ENCODE peak calls at places on chromosomes 5 and 9, in five cellular contexts. Z, X, H, E and R are unnamed samples.

GRCh38 chr5:8522635-8523034 is 653.7 kb downstream of the MTRR start:
- DNase-seq in Z (no peak), X (no peak), H (no peak), E (no peak), R (no peak)

GRCh38 chr5:11734369-11734768 is 169.9 kb downstream of the CTNND2 start:
- DNase-seq in Z (no peak), X (no peak), H (no peak), E (no peak), R (no peak)

GRCh38 chr9:131960311-131960710 is 119.4 kb downstream of the MED27 start:
- DNase-seq in Z (no peak), X (no peak), H (no peak), E (no peak), R (no peak)

GRCh38 chr5:40733439-40733838 is 22.3 kb downstream of the TTC33 start:
- DNase-seq in Z (no peak), X (no peak), H (no peak), E (no peak), R (no peak)

GRCh38 chr9:7976167-7976755 is 176.7 kb upstream of the DMAC1 start:
- DNase-seq in Z (no peak), X (no peak), H (no peak), E (peak; percentile 89), R (no peak)

GRCh38 chr5:71996789-71997188 is 110.5 kb upstream of the MAP1B start:
- DNase-seq in Z (no peak), X (no peak), H (no peak), E (no peak), R (no peak)

GRCh38 chr9:13911473-13911872 is 402.5 kb downstream of the NFIB start:
- DNase-seq in Z (no peak), X (no peak), H (no peak), E (no peak), R (no peak)

GRCh38 chr5:146878471-146879172 is at the start of gene PPP2R2B:
- DNase-seq in Z (no peak), X (no peak), H (no peak), E (no peak), R (no peak)

GRCh38 chr5:39283231-39283818 is 64.0 kb upstream of the FYB1 start:
- DNase-seq in Z (peak; percentile 67), X (peak; percentile 41), H (peak; percentile 12), E (no peak), R (peak; percentile 17)

GRCh38 chr5:111158105-111158744 is 66.0 kb upstream of the CAMK4 start:
- DNase-seq in Z (peak; percentile 56), X (peak; percentile 72), H (peak; percentile 69), E (peak; percentile 64), R (peak; percentile 90)

GRCh38 chr5:31173621-31174020 is 19.9 kb upstream of the CDH6 start:
- DNase-seq in Z (no peak), X (no peak), H (no peak), E (no peak), R (no peak)

DNA sequence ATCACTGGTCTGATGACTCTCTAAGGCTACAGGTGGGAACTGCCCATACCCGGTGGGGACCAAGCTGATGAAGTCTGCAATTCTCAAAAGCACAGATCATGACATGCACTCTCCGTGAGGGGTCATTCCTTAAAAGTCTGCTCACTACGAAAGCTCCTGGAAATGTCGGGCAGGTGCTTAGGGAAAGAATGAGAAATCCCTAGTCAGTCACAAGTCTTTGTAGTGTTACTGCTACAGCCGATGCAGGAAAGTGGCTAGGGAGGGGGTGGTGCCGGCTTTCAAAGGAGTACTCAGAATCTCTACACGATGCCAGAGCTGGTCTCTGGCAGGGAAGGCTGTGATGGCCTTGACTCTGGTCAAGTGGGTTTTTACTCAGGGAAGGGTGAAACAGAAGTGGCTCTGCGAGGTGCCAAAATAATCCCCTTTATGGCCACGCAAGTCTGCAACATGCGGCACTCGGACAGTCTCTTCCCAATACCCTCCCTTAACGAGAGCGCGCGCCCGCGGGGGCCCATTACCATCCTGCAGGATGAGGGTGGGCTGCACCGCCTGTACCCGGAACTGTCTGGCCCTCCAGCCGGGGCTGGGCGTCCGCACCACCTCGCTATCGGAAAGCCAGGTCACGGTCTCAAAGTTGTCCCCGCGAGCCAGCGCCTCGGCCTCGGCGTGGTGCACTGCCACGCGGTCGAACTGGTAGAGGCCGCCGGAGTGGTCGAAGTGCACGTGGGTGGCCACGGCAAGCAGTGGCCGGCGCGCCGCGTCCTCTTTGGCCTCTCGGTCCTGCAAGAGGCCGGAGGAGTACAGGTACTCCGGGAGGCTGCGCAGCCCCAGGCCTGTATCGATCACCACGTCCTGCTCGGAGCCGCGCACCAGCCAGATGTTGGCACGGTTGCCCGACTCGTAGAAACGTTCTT is 993 bp downstream of the MBLAC2 start:
- DNase-seq in Z (peak; percentile 12), X (peak; percentile 38), H (no peak), E (no peak), R (peak; percentile 71)
- TF ChIP-seq SP1 in Z (no peak), X (no peak), H (no peak), E (no peak), R (no peak)

GRCh38 chr5:76954383-76954763 is 1.5 kb downstream of the CRHBP start:
- DNase-seq in Z (no peak), X (no peak), H (no peak), E (no peak), R (no peak)
- TF ChIP-seq EZH2 in Z (no peak), X (no peak), H (no peak), E (no peak), R (peak; percentile 60)

DNA sequence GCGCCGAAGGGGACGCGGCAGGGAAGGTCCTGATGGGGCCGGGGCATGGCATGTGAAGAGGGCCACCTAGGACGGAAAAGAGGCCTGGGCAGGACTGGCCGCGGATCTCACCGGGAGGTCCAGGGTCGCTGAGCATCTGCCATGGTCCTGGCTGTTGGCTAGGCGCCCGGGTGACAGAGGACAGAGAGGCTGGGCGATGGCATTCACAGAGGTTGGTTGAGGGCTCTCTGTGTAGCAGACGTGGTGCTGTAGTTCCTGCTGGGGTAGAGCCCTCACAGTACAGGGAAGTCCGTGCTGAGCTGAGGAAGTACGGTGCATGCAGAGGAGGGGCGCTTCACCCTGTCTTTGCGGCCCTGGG is 427 bp downstream of the PCYOX1L start:
- DNase-seq in Z (no peak), X (no peak), H (no peak), E (no peak), R (no peak)
- TF ChIP-seq SP1 in Z (no peak), X (no peak), H (no peak), E (no peak), R (no peak)

DNA sequence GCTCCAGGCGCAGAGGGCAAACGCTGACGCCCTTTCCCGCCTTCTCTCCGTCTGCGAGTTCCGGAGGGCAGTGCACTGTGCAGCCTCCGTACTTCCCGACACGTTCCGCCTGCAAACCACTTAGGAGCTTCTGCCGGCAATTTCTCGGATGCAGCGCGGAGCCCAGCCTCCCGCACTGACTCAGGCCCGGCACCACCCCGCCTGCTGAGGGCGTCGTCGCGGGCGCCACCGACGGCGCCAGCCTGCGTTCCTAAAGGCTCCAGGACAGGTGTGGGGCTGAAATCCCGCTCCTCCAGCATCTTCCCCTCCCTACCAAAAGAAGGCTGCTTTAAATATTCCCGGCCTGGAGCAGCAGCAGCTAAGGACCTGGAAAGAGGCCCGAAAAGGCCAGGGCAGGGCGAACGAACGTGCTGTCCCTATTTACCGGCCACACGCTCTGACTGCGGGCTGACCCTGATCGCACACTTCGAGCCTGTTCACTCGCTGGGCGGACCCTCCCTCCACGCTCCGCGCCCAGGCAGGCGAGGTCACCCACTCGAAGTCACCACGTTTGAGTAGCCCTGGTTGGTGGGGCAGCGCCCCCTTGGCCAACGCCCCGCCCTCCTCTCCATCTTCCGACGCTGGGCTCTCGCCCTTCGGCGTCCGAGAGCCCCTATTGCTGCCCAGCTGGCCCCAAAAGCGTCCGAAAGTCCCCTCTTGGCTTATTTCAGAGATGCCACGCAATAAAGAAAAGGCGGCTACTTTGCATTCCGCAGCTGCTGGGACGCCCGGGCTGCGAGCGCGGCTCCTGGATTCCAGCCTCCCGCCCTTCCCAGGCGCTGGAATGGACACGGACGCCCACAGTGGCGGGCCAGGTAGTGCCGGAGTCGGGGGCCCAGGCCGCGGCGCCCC is 9.6 kb upstream of the TRIM36 start:
- DNase-seq in Z (no peak), X (no peak), H (no peak), E (no peak), R (no peak)
- TF ChIP-seq EZH2 in Z (no peak), X (no peak), H (no peak), E (no peak), R (peak; percentile 89)

GRCh38 chr9:91192785-91193657 is 168.7 kb downstream of the AUH start:
- DNase-seq in Z (peak; percentile 95), X (peak; percentile 67), H (peak; percentile 97), E (no peak), R (peak; percentile 65)

GRCh38 chr9:91190062-91190461 is 171.7 kb downstream of the AUH start:
- DNase-seq in Z (no peak), X (no peak), H (no peak), E (no peak), R (no peak)

GRCh38 chr9:91191443-91192378 is 170.0 kb downstream of the AUH start:
- DNase-seq in Z (no peak), X (no peak), H (no peak), E (no peak), R (peak; percentile 38)

GRCh38 chr9:91193658-91194391 is 167.9 kb downstream of the AUH start:
- DNase-seq in Z (peak; percentile 93), X (peak; percentile 69), H (peak; percentile 64), E (no peak), R (peak; percentile 41)

GRCh38 chr9:91192379-91192775 is 169.3 kb downstream of the AUH start:
- DNase-seq in Z (peak; percentile 30), X (no peak), H (no peak), E (no peak), R (no peak)
- TF ChIP-seq SP1 in Z (no peak), X (no peak), H (no peak), E (no peak), R (no peak)

GRCh38 chr9:136133959-136134484 is 15.3 kb upstream of the TMEM250 start:
- DNase-seq in Z (no peak), X (no peak), H (no peak), E (no peak), R (no peak)

GRCh38 chr9:136132500-136133050 is 13.9 kb upstream of the TMEM250 start:
- DNase-seq in Z (no peak), X (no peak), H (no peak), E (no peak), R (no peak)

GRCh38 chr9:136135326-136136126 is 16.9 kb upstream of the TMEM250 start:
- DNase-seq in Z (no peak), X (no peak), H (no peak), E (no peak), R (no peak)

GRCh38 chr9:136131629-136132499 is 13.2 kb upstream of the TMEM250 start:
- DNase-seq in Z (no peak), X (no peak), H (no peak), E (no peak), R (no peak)

GRCh38 chr9:136133191-136133958 is 14.7 kb upstream of the TMEM250 start:
- DNase-seq in Z (no peak), X (peak; percentile 95), H (no peak), E (no peak), R (no peak)
- TF ChIP-seq EZH2 in Z (no peak), X (no peak), H (no peak), E (no peak), R (peak; percentile 29)

DNA sequence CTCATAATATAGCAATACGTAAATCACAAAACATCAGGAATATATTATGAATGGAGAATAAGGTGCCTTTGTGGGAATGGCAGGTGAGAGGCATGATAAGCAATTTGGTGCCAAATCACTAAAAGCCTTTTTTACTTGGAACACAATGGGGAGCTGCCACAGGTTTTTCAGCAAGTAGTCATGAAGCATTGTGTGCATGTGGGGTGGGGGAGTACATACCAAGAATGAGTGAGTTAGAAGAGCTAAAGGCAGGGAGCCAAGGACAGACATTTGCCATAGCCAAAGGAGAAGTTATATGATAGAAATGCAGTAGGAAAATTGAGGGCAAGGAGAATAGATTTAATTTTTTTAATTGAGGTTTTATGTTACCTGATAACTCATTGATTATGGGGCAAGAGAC is 445.0 kb upstream of the SMC2 start:
- DNase-seq in Z (no peak), X (no peak), H (no peak), E (no peak), R (no peak)
- TF ChIP-seq SP1 in Z (no peak), X (no peak), H (no peak), E (no peak), R (no peak)

GRCh38 chr5:55230086-55230629 is 3.0 kb upstream of the MCIDAS start:
- DNase-seq in Z (no peak), X (no peak), H (no peak), E (no peak), R (no peak)
- TF ChIP-seq EZH2 in Z (no peak), X (no peak), H (no peak), E (peak; percentile 57), R (no peak)